ENCODE peak calls at places on chromosomes 6 and 20, in five cellular contexts. B, M, O, S and R are unnamed samples.

GRCh38 chr20:18514127-18514526 is 6.4 kb downstream of the SEC23B start:
- DNase-seq in B (no peak), M (no peak), O (no peak), S (no peak), R (no peak)

GRCh38 chr6:26218824-26219223 is 131.6 kb downstream of the HFE start:
- DNase-seq in B (no peak), M (no peak), O (no peak), S (no peak), R (no peak)

GRCh38 chr6:116840091-116840490 is 11.2 kb upstream of the GPRC6A start:
- DNase-seq in B (no peak), M (no peak), O (peak), S (no peak), R (no peak)

GRCh38 chr6:27757307-27757706 is 154.9 kb downstream of the OR2B2 start:
- DNase-seq in B (no peak), M (peak), O (peak), S (peak), R (no peak)

GRCh38 chr6:3138341-3138740 is 19.0 kb downstream of the TUBB2A start:
- DNase-seq in B (peak), M (no peak), O (no peak), S (no peak), R (no peak)

GRCh38 chr20:18822832-18823231 is 9.2 kb downstream of the SCP2D1 start:
- DNase-seq in B (no peak), M (no peak), O (no peak), S (no peak), R (no peak)

GRCh38 chr6:30122515-30122914 is 9.6 kb upstream of the TRIM31 start:
- DNase-seq in B (peak), M (no peak), O (no peak), S (no peak), R (no peak)

GRCh38 chr6:97459986-97460385 is 177.0 kb upstream of the MMS22L start:
- DNase-seq in B (no peak), M (no peak), O (no peak), S (no peak), R (peak)

GRCh38 chr6:131948692-131949614 is 2.2 kb downstream of the CCN2 start:
- DNase-seq in B (no peak), M (no peak), O (no peak), S (no peak), R (peak)

GRCh38 chr6:119344306-119344705 is 5.3 kb downstream of the MAN1A1 start:
- DNase-seq in B (no peak), M (peak), O (no peak), S (no peak), R (no peak)

GRCh38 chr20:45919951-45920794 is 8.2 kb upstream of the PLTP start:
- DNase-seq in B (no peak), M (no peak), O (no peak), S (no peak), R (no peak)

GRCh38 chr6:14333556-14334305 is 216.2 kb downstream of the CD83 start:
- DNase-seq in B (no peak), M (no peak), O (no peak), S (no peak), R (no peak)

GRCh38 chr20:53903652-53903987 is 166.8 kb downstream of the BCAS1 start:
- DNase-seq in B (peak), M (no peak), O (no peak), S (no peak), R (no peak)

GRCh38 chr6:47306887-47307286 is 2.8 kb downstream of the TNFRSF21 start:
- DNase-seq in B (no peak), M (no peak), O (no peak), S (no peak), R (no peak)